ENCODE peak calls at places on chromosomes 7 and 10, in eight cellular contexts. Z is AG09309; I is GM12865; L is EH; O is brain pericyte; Y is activated naive CD8-positive, alpha-beta T cell treated with anti-CD3 and anti-CD28 coated beads, Interleukin-2, amount 50 U/mL, for 24 hours; V is left ventricle myocardium inferior; C is LoVo. M is an unnamed sample.

GRCh38 chr7:16320261-16320660 is 101.1 kb downstream of the CRPPA start:
- DNase-seq in Z (no peak), I (no peak), L (no peak), O (no peak), Y (no peak), V (no peak), C (no peak), M (no peak)

GRCh38 chr10:42513921-42514320 is 124.4 kb downstream of the ZNF33B start:
- DNase-seq in Z (no peak), I (no peak), L (no peak), O (no peak), Y (no peak), V (no peak), C (no peak), M (no peak)

GRCh38 chr7:81478664-81479063 is 291.2 kb downstream of the HGF start:
- DNase-seq in Z (no peak), I (no peak), L (peak; percentile 18), O (no peak), Y (no peak), V (no peak), C (peak; percentile 24), M (no peak)

GRCh38 chr10:73253226-73253557 is 748 bp upstream of the MRPS16 start:
- DNase-seq in Z (no peak), I (peak; percentile 36), L (no peak), O (no peak), Y (no peak), V (no peak), C (peak; percentile 36), M (no peak)

GRCh38 chr7:139679731-139680594 is 97.8 kb downstream of the HIPK2 start:
- DNase-seq in Z (no peak), I (no peak), L (peak; percentile 59), O (no peak), Y (no peak), V (no peak), C (no peak), M (peak; percentile 61)

GRCh38 chr10:119268871-119269506 is 61.6 kb downstream of the GRK5 start:
- DNase-seq in Z (no peak), I (peak; percentile 89), L (no peak), O (no peak), Y (peak; percentile 49), V (no peak), C (no peak), M (no peak)

GRCh38 chr10:102119417-102120141 is 589 bp downstream of the LDB1 start:
- DNase-seq in Z (no peak), I (peak; percentile 74), L (peak; percentile 86), O (no peak), Y (peak; percentile 65), V (peak; percentile 60), C (peak; percentile 25), M (no peak)

GRCh38 chr7:38368191-38368605 is 94.8 kb upstream of the TARP start:
- DNase-seq in Z (no peak), I (peak; percentile 85), L (peak; percentile 78), O (peak; percentile 30), Y (peak; percentile 83), V (peak; percentile 45), C (peak; percentile 65), M (no peak)

GRCh38 chr10:96720422-96721206 is at the start of gene PIK3AP1:
- DNase-seq in Z (no peak), I (peak; percentile 81), L (peak; percentile 20), O (no peak), Y (peak; percentile 62), V (peak; percentile 50), C (peak; percentile 64), M (no peak)

GRCh38 chr10:126013489-126014281 is 117.3 kb downstream of the FANK1 start:
- DNase-seq in Z (peak; percentile 39), I (peak; percentile 18), L (peak; percentile 82), O (no peak), Y (peak; percentile 8), V (no peak), C (no peak), M (peak; percentile 73)

GRCh38 chr10:132100556-132101349 is 35.0 kb downstream of the JAKMIP3 start:
- DNase-seq in Z (no peak), I (no peak), L (no peak), O (no peak), Y (no peak), V (no peak), C (no peak), M (no peak)

GRCh38 chr7:106344861-106345260 is 60.1 kb upstream of the NAMPT start:
- DNase-seq in Z (no peak), I (no peak), L (peak; percentile 23), O (no peak), Y (no peak), V (no peak), C (no peak), M (no peak)

GRCh38 chr7:100967292-100967863 is 2.0 kb upstream of the MUC12 start:
- DNase-seq in Z (no peak), I (no peak), L (no peak), O (no peak), Y (no peak), V (no peak), C (no peak), M (no peak)

GRCh38 chr10:124323145-124323725 is 95.5 kb downstream of the OAT start:
- DNase-seq in Z (no peak), I (no peak), L (peak; percentile 41), O (no peak), Y (no peak), V (no peak), C (no peak), M (no peak)